ENCODE peak calls at places on chromosome 1, in eight cellular contexts. U is AG09309, E is foreskin fibroblast, F is lower leg skin, Z is pancreas, B is left lung, K is IMR-90, P is mammary epithelial cell. L is an unnamed sample.
A peak's percentile ranks its signal among the peaks of the same experiment; 100 is the strongest.

GRCh38 chr1:42765832-42766722 is 751 bp downstream of the P3H1 start:
- DNase-seq in B (no peak), K (peak; percentile 83), U (peak; percentile 55), Z (peak; percentile 73), F (peak; percentile 88), E (peak; percentile 89), P (peak; percentile 60), L (no peak)

GRCh38 chr1:226645279-226645976 is 93.7 kb downstream of the ITPKB start:
- DNase-seq in B (no peak), Z (peak; percentile 43), E (no peak), U (no peak), F (peak; percentile 23), P (no peak), K (no peak), L (no peak)

GRCh38 chr1:241272828-241273227 is 84.2 kb downstream of the RGS7 start:
- DNase-seq in B (no peak), F (no peak), P (no peak), Z (no peak), E (no peak), U (no peak), K (no peak), L (no peak)

GRCh38 chr1:153337980-153338853 is 10.4 kb downstream of the PGLYRP4 start:
- DNase-seq in Z (no peak), K (no peak), P (no peak), U (no peak), E (no peak), F (peak; percentile 58), B (no peak), L (no peak)

GRCh38 chr1:156104861-156105546 is 9.5 kb upstream of the LMNA start:
- DNase-seq in U (no peak), B (no peak), F (no peak), E (peak; percentile 86), Z (no peak), P (no peak), K (peak; percentile 49), L (no peak)

GRCh38 chr1:21651214-21652042 is 17.7 kb downstream of the RAP1GAP start:
- DNase-seq in P (peak; percentile 25), K (no peak), U (no peak), Z (peak; percentile 82), F (no peak), E (no peak), B (no peak), L (no peak)

GRCh38 chr1:30199563-30199962 is 523.8 kb downstream of the MATN1 start:
- DNase-seq in U (no peak), K (no peak), F (peak; percentile 50), P (no peak), B (no peak), E (no peak), Z (no peak), L (no peak)

GRCh38 chr1:208100906-208101305 is 143.3 kb downstream of the PLXNA2 start:
- DNase-seq in B (no peak), P (no peak), K (peak; percentile 49), Z (no peak), U (no peak), E (no peak), F (no peak), L (no peak)

GRCh38 chr1:42315500-42315899 is 19.5 kb downstream of the FOXJ3 start:
- DNase-seq in P (no peak), K (no peak), B (no peak), U (no peak), F (no peak), Z (no peak), E (no peak), L (no peak)

GRCh38 chr1:202235003-202235660 is 41.5 kb downstream of the LGR6 start:
- DNase-seq in F (no peak), B (no peak), U (no peak), K (no peak), E (no peak), Z (peak; percentile 21), P (no peak), L (no peak)

GRCh38 chr1:89757532-89757931 is 63.3 kb upstream of the LRRC8D start:
- DNase-seq in K (peak; percentile 27), U (no peak), B (peak; percentile 69), E (peak; percentile 41), Z (no peak), F (no peak), P (no peak), L (no peak)

GRCh38 chr1:85801520-85801919 is 93.3 kb upstream of the ZNHIT6 start:
- DNase-seq in K (peak; percentile 62), E (peak; percentile 67), Z (no peak), B (no peak), F (no peak), U (no peak), P (peak; percentile 2), L (no peak)

GRCh38 chr1:53715478-53715877 is 23.5 kb downstream of the GLIS1 start:
- DNase-seq in F (no peak), B (no peak), Z (no peak), U (no peak), E (peak; percentile 39), P (no peak), K (peak; percentile 14), L (no peak)

GRCh38 chr1:38505950-38506349 is 353.6 kb downstream of the RRAGC start:
- DNase-seq in Z (no peak), B (no peak), F (no peak), U (no peak), P (no peak), E (no peak), K (no peak), L (no peak)

GRCh38 chr1:21546122-21546825 is 37.1 kb downstream of the ALPL start:
- DNase-seq in B (no peak), E (no peak), P (no peak), F (no peak), U (no peak), Z (no peak), K (no peak), L (no peak)

GRCh38 chr1:154988053-154988954 is 5.1 kb upstream of the LENEP start:
- DNase-seq in K (no peak), F (no peak), B (no peak), P (no peak), Z (no peak), U (no peak), E (no peak), L (no peak)
- TF ChIP-seq CTCF in K (no peak), F (no peak), B (no peak), P (no peak), Z (no peak), U (no peak), E (no peak), L (no peak)

DNA sequence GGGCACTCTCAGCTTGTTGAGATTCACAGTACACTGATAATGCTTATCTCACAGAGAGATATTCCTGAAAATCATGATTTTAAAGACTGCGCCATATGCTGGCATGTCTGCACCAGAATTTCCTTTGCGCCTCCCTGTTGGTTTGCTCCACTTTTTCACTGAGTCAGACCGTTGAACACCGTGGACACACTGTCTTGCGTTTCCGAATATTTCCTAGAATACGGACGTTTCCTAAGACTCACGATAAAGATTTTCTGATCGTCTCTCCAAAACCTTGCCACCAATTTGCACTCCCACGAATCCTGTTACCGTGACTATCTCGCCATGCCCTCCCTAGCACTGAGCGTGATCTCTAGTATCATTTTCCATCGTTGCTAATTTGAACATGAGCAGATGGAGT is 467 bp upstream of the C1orf115 start:
- DNase-seq in F (no peak), E (no peak), B (no peak), P (no peak), K (no peak), Z (no peak), U (no peak), L (no peak)
- H3K4me3 ChIP-seq in F (no peak overlapping the region), E (peak overlapping the region; percentile 53), B (peak overlapping the region; percentile 80), P (peak overlapping the region; percentile 24), K (peak overlapping the region; percentile 76), Z (no peak overlapping the region), U (peak overlapping the region; percentile 51), L (peak overlapping the region; percentile 92)

GRCh38 chr1:10912441-10912840 is 100.0 kb upstream of the TARDBP start:
- DNase-seq in B (no peak), K (no peak), F (no peak), P (no peak), E (no peak), Z (no peak), U (no peak), L (no peak)

GRCh38 chr1:10910490-10911273 is 101.8 kb upstream of the TARDBP start:
- DNase-seq in U (no peak), P (no peak), F (no peak), K (no peak), B (no peak), Z (no peak), E (no peak), L (no peak)

GRCh38 chr1:10911274-10912166 is 100.9 kb upstream of the TARDBP start:
- DNase-seq in U (no peak), Z (no peak), P (no peak), E (no peak), F (no peak), B (no peak), K (no peak), L (no peak)

GRCh38 chr1:10908266-10908665 is 104.2 kb upstream of the TARDBP start:
- DNase-seq in U (no peak), K (no peak), F (no peak), Z (no peak), E (no peak), B (no peak), P (no peak), L (no peak)

GRCh38 chr1:10909697-10910489 is 102.6 kb upstream of the TARDBP start:
- DNase-seq in U (no peak), B (peak; percentile 55), P (peak; percentile 27), F (no peak), K (no peak), E (no peak), Z (peak; percentile 87), L (peak; percentile 37)
- TF ChIP-seq CTCF in U (peak; percentile 50), B (peak; percentile 56), P (peak; percentile 79), F (no peak), K (peak; percentile 38), E (peak; percentile 23), Z (peak; percentile 36), L (peak; percentile 77)

GRCh38 chr1:6208723-6209660 is 3.1 kb downstream of the RNF207 start:
- DNase-seq in U (no peak), K (peak; percentile 42), B (no peak), F (no peak), Z (peak; percentile 78), E (peak; percentile 86), P (no peak), L (no peak)

GRCh38 chr1:6207075-6207885 is 1.4 kb downstream of the RNF207 start:
- DNase-seq in F (no peak), Z (peak; percentile 57), E (no peak), B (no peak), K (no peak), P (no peak), U (no peak), L (no peak)

GRCh38 chr1:6209661-6210605 is 4.0 kb downstream of the RNF207 start:
- DNase-seq in U (no peak), P (no peak), E (no peak), F (no peak), B (no peak), Z (no peak), K (no peak), L (no peak)

GRCh38 chr1:6205849-6206845 is at the start of gene RNF207:
- DNase-seq in K (peak; percentile 47), B (peak; percentile 61), Z (peak; percentile 81), E (peak; percentile 68), U (no peak), F (no peak), P (peak; percentile 84), L (no peak)

DNA sequence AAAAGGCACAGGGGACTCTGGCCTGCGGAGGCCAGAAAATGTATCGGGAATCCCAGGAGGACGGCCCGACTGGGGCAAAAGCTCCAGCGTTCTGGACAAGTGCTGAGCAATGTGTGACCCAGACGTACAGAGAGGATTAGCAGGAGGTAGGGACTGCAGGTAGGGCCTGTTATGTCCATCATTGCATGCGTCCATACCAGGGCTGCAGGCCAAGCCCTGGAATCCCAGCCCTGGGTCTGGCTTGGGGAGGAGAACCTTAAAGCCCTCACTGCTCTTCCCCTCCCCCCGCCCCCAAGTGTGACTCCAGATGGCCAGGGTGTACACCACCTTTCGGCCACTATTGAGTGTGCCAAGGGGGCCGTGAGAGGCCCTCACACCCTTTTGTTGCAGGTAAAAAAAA is 2.0 kb downstream of the RNF207 start:
- DNase-seq in K (no peak), P (no peak), F (no peak), Z (no peak), B (no peak), U (no peak), E (no peak), L (no peak)
- H3K4me3 ChIP-seq in K (no peak overlapping the region), P (no peak overlapping the region), F (no peak overlapping the region), Z (no peak overlapping the region), B (no peak overlapping the region), U (no peak overlapping the region), E (no peak overlapping the region), L (no peak overlapping the region)